ENCODE peak calls at places on chromosomes 6 and 20, in ten cellular contexts. L, W, V, P, Q, S, D, U, G and T are unnamed samples. For H3K9me3, the result is how much of the 10 kb centered on the place peaks cover.

GRCh38 chr20:61744691-61745396 is 320.8 kb downstream of the TAF4 start:
- DNase-seq in Q (no peak), D (no peak), W (no peak), U (no peak), S (peak), P (no peak), L (no peak), G (no peak), V (no peak), T (no peak)

GRCh38 chr6:157789861-157790260 is 33.2 kb upstream of the SNX9 start:
- DNase-seq in Q (peak), D (no peak), W (no peak), L (no peak), P (no peak), S (no peak), G (no peak), U (no peak), V (no peak), T (no peak)

GRCh38 chr6:72216222-72217106 is 330.1 kb downstream of the RIMS1 start:
- DNase-seq in D (no peak), P (no peak), Q (no peak), U (no peak), S (no peak), V (no peak), G (no peak), W (no peak), L (peak), T (no peak)

GRCh38 chr20:1171461-1172093 is 13.2 kb downstream of the TMEM74B start:
- DNase-seq in L (no peak), U (no peak), D (no peak), V (no peak), G (no peak), S (peak), P (peak), W (no peak), Q (peak), T (no peak)

GRCh38 chr20:2179233-2179580 is 77.6 kb downstream of the STK35 start:
- DNase-seq in L (no peak), G (no peak), V (no peak), D (no peak), U (no peak), Q (no peak), S (no peak), P (no peak), W (no peak), T (no peak)

GRCh38 chr6:163243083-163243482 is 171.4 kb upstream of the QKI start:
- DNase-seq in V (no peak), S (no peak), P (peak), W (no peak), D (no peak), G (no peak), Q (no peak), U (no peak), L (no peak), T (no peak)

GRCh38 chr6:111727041-111727440 is 121.4 kb upstream of the TRAF3IP2 start:
- DNase-seq in P (no peak), L (no peak), D (no peak), U (no peak), W (no peak), G (no peak), V (no peak), Q (no peak), S (peak), T (no peak)

GRCh38 chr6:110214338-110214737 is 34.1 kb downstream of the CDC40 start:
- DNase-seq in V (no peak), S (no peak), P (no peak), U (no peak), L (no peak), D (no peak), G (no peak), Q (no peak), W (no peak), T (no peak)

GRCh38 chr6:147603392-147604081 is 95.0 kb downstream of the SAMD5 start:
- DNase-seq in L (no peak), U (no peak), Q (no peak), S (no peak), W (no peak), G (no peak), V (no peak), P (peak), D (no peak), T (no peak)

GRCh38 chr20:35144694-35145093 is 2.4 kb downstream of the EDEM2 start:
- DNase-seq in L (no peak), P (no peak), Q (no peak), D (no peak), W (no peak), S (no peak), V (peak), U (no peak), G (no peak), T (no peak)

GRCh38 chr20:7516631-7517051 is 423.6 kb downstream of the HAO1 start:
- DNase-seq in L (no peak), D (no peak), W (no peak), Q (no peak), S (no peak), G (no peak), U (no peak), P (no peak), V (no peak), T (no peak)

GRCh38 chr6:147970970-147971369 is 371.7 kb upstream of the SASH1 start:
- DNase-seq in D (no peak), V (no peak), P (no peak), L (no peak), U (no peak), Q (no peak), S (no peak), W (no peak), G (no peak), T (no peak)

GRCh38 chr6:39342692-39343460 is 20.4 kb upstream of the KCNK16 start:
- DNase-seq in U (no peak), D (no peak), V (no peak), W (no peak), L (no peak), S (no peak), P (no peak), G (no peak), Q (no peak), T (no peak)

GRCh38 chr6:2630891-2631458 is 119.7 kb downstream of the MYLK4 start:
- DNase-seq in V (no peak), D (no peak), L (no peak), W (no peak), Q (no peak), G (no peak), P (no peak), U (no peak), S (peak), T (no peak)

GRCh38 chr6:108438918-108439317 is 121.8 kb upstream of the FOXO3 start:
- DNase-seq in Q (no peak), P (no peak), G (no peak), W (no peak), L (no peak), U (no peak), D (no peak), V (no peak), S (peak), T (no peak)

GRCh38 chr20:24779166-24779565 is 169.9 kb upstream of the CST7 start:
- DNase-seq in L (no peak), Q (no peak), D (no peak), U (peak), W (peak), G (no peak), S (no peak), V (no peak), P (no peak), T (no peak)

GRCh38 chr6:88349511-88349910 is 183.4 kb upstream of the CNR1 start:
- DNase-seq in U (no peak), S (peak), L (no peak), Q (no peak), P (no peak), W (no peak), D (no peak), G (no peak), V (no peak), T (no peak)

GRCh38 chr6:26401987-26402658 is at the start of gene BTN3A1:
- DNase-seq in U (peak), W (peak), G (no peak), D (peak), P (peak), L (peak), V (peak), Q (peak), S (peak), T (peak)

GRCh38 chr6:133548409-133548808 is 307.3 kb downstream of the EYA4 start:
- DNase-seq in Q (no peak), G (no peak), V (no peak), L (peak), W (no peak), U (no peak), S (peak), D (no peak), P (no peak), T (no peak)

GRCh38 chr6:89412071-89413005 is at the start of gene RRAGD:
- DNase-seq in V (peak), G (peak), L (peak), P (peak), D (peak), S (no peak), U (peak), W (peak), Q (peak), T (peak)

GRCh38 chr20:33021879-33022732 is 9.3 kb upstream of the BPIFB6 start:
- DNase-seq in D (no peak), Q (no peak), L (no peak), G (no peak), P (no peak), V (no peak), W (no peak), U (no peak), S (no peak), T (no peak)

GRCh38 chr20:34171640-34172039 is 59.6 kb upstream of the EIF2S2 start:
- DNase-seq in D (no peak), L (no peak), U (no peak), V (no peak), P (no peak), Q (no peak), S (no peak), G (no peak), W (no peak), T (no peak)

GRCh38 chr20:52015155-52015554 is 176.4 kb downstream of the ZFP64 start:
- DNase-seq in P (no peak), V (no peak), U (no peak), L (no peak), G (no peak), Q (no peak), W (no peak), D (no peak), S (peak), T (no peak)

GRCh38 chr6:45830441-45831139 is 185.1 kb downstream of the CLIC5 start:
- DNase-seq in U (no peak), V (peak), D (no peak), Q (no peak), P (no peak), G (no peak), S (peak), L (no peak), W (no peak), T (no peak)

GRCh38 chr6:1285589-1286340 is 26.1 kb upstream of the FOXQ1 start:
- DNase-seq in W (no peak), D (no peak), U (no peak), Q (no peak), P (peak), V (no peak), G (no peak), L (no peak), S (peak), T (no peak)

GRCh38 chr20:8129211-8129986 is 2.7 kb upstream of the PLCB1 start:
- DNase-seq in L (no peak), V (no peak), W (no peak), D (no peak), Q (no peak), S (no peak), G (no peak), U (no peak), P (no peak), T (no peak)

GRCh38 chr20:61346996-61347906 is 95.2 kb downstream of the CDH4 start:
- DNase-seq in U (no peak), G (no peak), P (no peak), D (no peak), W (no peak), Q (no peak), L (no peak), V (no peak), S (no peak), T (no peak)

GRCh38 chr6:112827793-112828192 is 480.7 kb downstream of the RFPL4B start:
- DNase-seq in W (peak), D (no peak), G (no peak), V (no peak), P (peak), S (peak), U (no peak), L (peak), Q (peak), T (no peak)

GRCh38 chr20:5161536-5162164 is 34.8 kb downstream of the CDS2 start:
- DNase-seq in V (no peak), U (no peak), D (no peak), P (no peak), Q (no peak), W (no peak), G (no peak), S (no peak), L (no peak), T (no peak)

GRCh38 chr6:136290406-136291010 is 862 bp upstream of the BCLAF1 start:
- DNase-seq in V (peak), Q (peak), D (peak), G (peak), P (peak), U (peak), L (peak), S (peak), W (peak), T (peak)

DNA sequence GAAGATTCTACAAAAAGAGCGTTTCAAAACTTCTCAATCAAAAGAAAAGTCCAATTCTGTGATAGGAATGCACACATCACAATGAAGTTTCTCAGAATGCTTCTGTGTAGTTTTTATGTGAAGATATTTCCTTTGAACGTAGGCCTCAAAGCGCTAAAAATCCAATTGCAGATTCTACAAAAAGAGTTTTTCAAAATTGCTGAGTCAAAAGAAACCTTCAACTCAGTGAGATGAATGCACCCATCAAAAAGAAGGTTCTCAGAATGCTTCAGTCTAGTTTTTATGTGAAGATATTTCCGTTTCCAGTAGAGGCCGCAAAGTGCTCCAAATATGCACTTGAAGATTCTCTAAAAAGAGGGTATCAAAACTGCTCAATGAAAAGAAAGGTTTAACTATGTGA is 319.7 kb upstream of the DEFB115 start:
- DNase-seq in D (no peak), V (no peak), Q (no peak), U (no peak), G (no peak), L (no peak), S (no peak), W (no peak), P (no peak), T (no peak)
- H3K9me3 ChIP-seq in D (under half), V (under half), Q (under half), U (under half), G (under half), L (under half), S (under half), W (half or more), P (under half), T (under half)

DNA sequence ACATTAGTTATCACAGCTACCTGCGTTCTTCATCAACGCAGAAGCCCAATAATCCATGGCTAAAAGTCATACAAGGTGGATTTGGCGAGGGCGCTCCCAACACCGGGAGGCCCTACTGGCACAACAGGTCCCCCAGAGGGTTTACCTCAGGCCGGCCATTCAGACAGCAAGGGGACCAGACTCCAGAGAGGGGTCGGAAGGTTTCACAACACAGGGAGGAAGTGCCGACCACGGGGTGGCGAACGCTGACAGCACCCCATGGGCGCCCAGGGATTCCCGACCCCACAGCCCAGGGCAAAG is 1515.9 kb upstream of the DEFB115 start:
- DNase-seq in Q (no peak), L (no peak), S (no peak), D (no peak), G (no peak), W (no peak), P (no peak), U (no peak), V (no peak), T (no peak)
- H3K9me3 ChIP-seq in Q (under half), L (under half), S (under half), D (under half), G (under half), W (half or more), P (under half), U (under half), V (under half), T (under half)

DNA sequence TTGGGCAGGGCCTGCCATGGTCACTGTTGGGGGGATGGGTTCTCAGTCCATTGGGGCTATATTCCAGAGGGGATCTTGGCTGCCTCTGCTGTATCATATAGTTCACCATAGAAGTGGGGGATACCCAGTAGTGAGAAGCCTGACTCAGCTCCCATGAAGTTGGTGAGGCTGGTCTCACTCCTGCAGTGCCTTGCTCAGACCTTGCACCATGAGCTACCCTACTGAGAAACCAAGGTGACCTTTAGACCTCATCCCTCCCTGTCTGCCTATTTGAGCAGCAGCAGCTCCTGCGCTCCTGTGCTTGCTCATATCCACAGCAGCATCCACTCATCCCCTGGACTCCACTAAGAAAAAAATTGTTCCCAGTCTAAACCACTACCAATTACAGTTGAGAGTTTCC is 56.0 kb upstream of the HEY2 start:
- DNase-seq in W (no peak), P (no peak), L (no peak), S (no peak), Q (no peak), U (no peak), V (no peak), D (no peak), G (no peak), T (no peak)
- H3K9me3 ChIP-seq in W (under half), P (under half), L (under half), S (under half), Q (under half), U (under half), V (under half), D (under half), G (under half), T (under half)

DNA sequence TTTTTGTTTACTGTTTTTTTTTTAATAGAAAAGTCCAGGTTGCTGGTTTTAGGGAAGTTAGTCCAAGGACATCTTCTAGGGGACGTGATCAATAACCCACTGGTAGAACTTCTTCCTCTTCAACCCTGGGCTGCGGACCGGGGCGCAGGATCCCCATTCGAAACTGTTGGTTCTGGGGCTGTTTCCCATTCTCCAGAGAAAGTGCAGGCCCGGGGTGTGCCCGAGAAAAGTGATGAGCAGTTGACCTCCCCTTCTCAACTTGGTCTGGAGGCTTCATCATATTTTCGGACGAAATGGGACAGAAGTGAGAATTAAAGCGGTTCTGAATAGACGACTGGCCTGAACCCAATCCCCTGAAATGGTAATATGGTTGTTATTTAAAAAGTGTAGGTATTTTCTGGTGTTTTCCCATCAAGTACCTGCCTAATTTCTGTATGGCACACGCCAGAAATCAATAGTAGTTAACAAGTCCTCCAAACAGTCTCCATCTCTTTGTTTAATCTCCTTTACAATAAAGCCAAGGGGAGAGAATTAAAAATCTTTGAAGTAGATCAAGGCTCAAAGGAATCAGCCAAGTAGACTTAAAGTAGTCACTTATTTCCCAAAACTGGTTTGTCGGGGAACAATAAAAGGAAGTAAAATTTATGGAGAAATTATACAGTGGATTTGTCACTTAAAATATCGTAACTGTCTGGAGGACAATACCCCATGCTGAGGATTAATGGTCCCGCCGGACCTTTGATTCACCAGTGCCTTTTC is 543 bp upstream of the PRDM13 start:
- DNase-seq in D (no peak), L (no peak), P (no peak), U (no peak), V (no peak), S (no peak), W (no peak), Q (no peak), G (no peak), T (no peak)
- H3K9me3 ChIP-seq in D (under half), L (under half), P (under half), U (under half), V (under half), S (under half), W (under half), Q (under half), G (under half), T (under half)

GRCh38 chr20:39607124-39607523 is 645.0 kb downstream of the DHX35 start:
- DNase-seq in D (no peak), P (no peak), L (no peak), Q (no peak), G (no peak), U (no peak), V (no peak), S (peak), W (no peak), T (no peak)
- H3K9me3 ChIP-seq in D (under half), P (under half), L (under half), Q (under half), G (under half), U (under half), V (under half), S (under half), W (under half), T (under half)

DNA sequence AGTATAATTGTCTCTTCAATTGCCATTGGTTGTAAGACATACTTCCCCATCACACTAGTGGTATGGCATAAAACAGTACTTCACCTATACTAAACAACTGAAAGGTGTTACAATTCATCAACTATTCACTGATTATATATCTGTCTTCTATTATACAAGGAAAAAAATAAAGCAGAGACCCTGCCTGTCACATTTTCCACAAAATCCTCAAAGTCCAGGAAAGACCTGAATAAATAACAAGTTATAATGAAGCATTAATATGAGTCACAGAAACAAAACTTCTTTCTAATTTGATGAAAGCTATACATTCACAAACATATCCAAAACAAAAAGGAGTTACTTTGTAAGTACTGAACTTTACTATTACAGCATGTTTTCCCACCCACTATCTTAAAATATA is 81.0 kb upstream of the COL21A1 start:
- DNase-seq in G (no peak), Q (no peak), L (no peak), P (no peak), S (no peak), D (no peak), W (no peak), U (no peak), V (no peak), T (no peak)
- H3K9me3 ChIP-seq in G (under half), Q (under half), L (under half), P (under half), S (under half), D (under half), W (under half), U (under half), V (under half), T (under half)

DNA sequence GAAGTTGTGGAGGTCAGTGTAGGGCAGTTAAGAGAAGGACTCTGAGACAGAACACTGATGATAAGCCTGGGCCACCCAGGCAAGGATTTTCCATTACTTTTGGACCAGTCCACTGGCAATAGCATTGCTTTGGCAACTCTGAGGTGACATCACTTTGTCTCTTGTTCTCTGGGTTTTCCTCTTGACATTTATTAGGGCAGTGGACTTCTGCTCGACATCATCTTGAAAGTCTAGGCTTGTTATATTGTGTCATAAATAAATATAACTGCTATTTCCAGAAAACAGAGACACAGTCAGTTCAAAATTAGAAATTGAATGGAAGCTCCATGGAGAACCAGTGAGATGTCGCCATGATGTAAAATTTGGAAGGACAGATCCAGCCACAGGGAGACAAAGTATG is 268.1 kb downstream of the SMOC2 start:
- DNase-seq in G (no peak), Q (no peak), U (no peak), W (no peak), D (no peak), V (no peak), S (no peak), P (no peak), L (no peak), T (no peak)
- H3K9me3 ChIP-seq in G (under half), Q (under half), U (under half), W (under half), D (under half), V (under half), S (under half), P (under half), L (under half), T (under half)

GRCh38 chr6:9360881-9361280 is 925.5 kb upstream of the SLC35B3 start:
- DNase-seq in V (no peak), W (no peak), D (no peak), L (no peak), S (no peak), U (no peak), Q (no peak), G (no peak), P (no peak), T (no peak)
- H3K9me3 ChIP-seq in V (under half), W (under half), D (under half), L (under half), S (under half), U (under half), Q (under half), G (under half), P (under half), T (under half)